ENCODE peak calls at places on chromosomes 6 and 20, in four cellular contexts. L, U, I and K are unnamed samples.

GRCh38 chr6:47252636-47253035 is 57.1 kb downstream of the TNFRSF21 start:
- DNase-seq in U (no peak), I (no peak), L (no peak), K (no peak)

GRCh38 chr6:85747654-85748053 is 105.0 kb upstream of the SYNCRIP start:
- DNase-seq in L (no peak), U (no peak), I (peak; percentile 53), K (no peak)

GRCh38 chr20:59583428-59584277 is 20.7 kb upstream of the PHACTR3 start:
- DNase-seq in I (no peak), U (no peak), L (no peak), K (no peak)

GRCh38 chr6:78308025-78308424 is 559.3 kb upstream of the IRAK1BP1 start:
- DNase-seq in L (no peak), I (no peak), U (peak; percentile 38), K (no peak)

GRCh38 chr6:6405997-6406699 is 85.7 kb upstream of the F13A1 start:
- DNase-seq in L (no peak), U (no peak), I (no peak), K (no peak)

GRCh38 chr6:155023717-155024116 is 28.6 kb downstream of the TIAM2 start:
- DNase-seq in U (no peak), L (no peak), I (no peak), K (no peak)

GRCh38 chr20:34165246-34165645 is 53.2 kb upstream of the EIF2S2 start:
- DNase-seq in U (no peak), L (no peak), I (no peak), K (no peak)

GRCh38 chr6:148441454-148441911 is 98.8 kb downstream of the SASH1 start:
- DNase-seq in U (no peak), I (peak; percentile 35), L (no peak), K (no peak)

GRCh38 chr6:139175389-139175788 is 40.5 kb downstream of the HECA start:
- DNase-seq in L (no peak), I (no peak), U (no peak), K (no peak)

GRCh38 chr6:100923481-100923880 is 42.4 kb upstream of the ASCC3 start:
- DNase-seq in U (no peak), I (no peak), L (no peak), K (no peak)

GRCh38 chr20:22555791-22556564 is 28.4 kb downstream of the FOXA2 start:
- DNase-seq in I (no peak), L (no peak), U (no peak), K (no peak)

GRCh38 chr20:58081842-58082241 is 146.6 kb downstream of the ANKRD60 start:
- DNase-seq in I (no peak), L (no peak), U (no peak), K (no peak)

GRCh38 chr6:10190042-10190441 is 224.8 kb downstream of the TFAP2A start:
- DNase-seq in I (no peak), L (no peak), U (no peak), K (no peak)

GRCh38 chr6:45608252-45608911 is 230.6 kb upstream of the SUPT3H start:
- DNase-seq in U (no peak), I (no peak), L (no peak), K (no peak)

GRCh38 chr6:26170951-26171841 is 84.0 kb downstream of the HFE start:
- DNase-seq in I (no peak), L (no peak), U (no peak), K (no peak)

GRCh38 chr6:20033697-20034407 is 178.4 kb downstream of the MBOAT1 start:
- DNase-seq in L (no peak), U (no peak), I (no peak), K (no peak)

GRCh38 chr6:161561938-161562337 is 288.1 kb upstream of the AGPAT4 start:
- DNase-seq in I (no peak), U (no peak), L (no peak), K (no peak)

GRCh38 chr6:84027340-84028183 is 6.0 kb upstream of the MRAP2 start:
- DNase-seq in U (no peak), I (no peak), L (no peak), K (no peak)

GRCh38 chr20:37276494-37277252 is 12.8 kb upstream of the MANBAL start:
- DNase-seq in U (no peak), I (peak; percentile 49), L (no peak), K (no peak)

GRCh38 chr6:41732601-41733348 is 2.6 kb downstream of the TFEB start:
- DNase-seq in L (no peak), U (no peak), I (no peak), K (peak; percentile 62)

GRCh38 chr6:108156180-108156937 is 9.5 kb upstream of the NR2E1 start:
- DNase-seq in U (no peak), L (no peak), I (peak; percentile 6), K (no peak)

GRCh38 chr20:16064991-16065707 is 508.1 kb downstream of the KIF16B start:
- DNase-seq in I (peak; percentile 76), U (no peak), L (no peak), K (no peak)

GRCh38 chr6:6593876-6594275 is 5.4 kb downstream of the LY86 start:
- DNase-seq in U (no peak), L (no peak), I (no peak), K (no peak)

GRCh38 chr6:12844284-12845223 is 128.0 kb downstream of the PHACTR1 start:
- DNase-seq in L (peak; percentile 41), I (peak; percentile 20), U (no peak), K (no peak)
- TF ChIP-seq CBFB in L (no peak), I (no peak), U (no peak), K (no peak)

DNA sequence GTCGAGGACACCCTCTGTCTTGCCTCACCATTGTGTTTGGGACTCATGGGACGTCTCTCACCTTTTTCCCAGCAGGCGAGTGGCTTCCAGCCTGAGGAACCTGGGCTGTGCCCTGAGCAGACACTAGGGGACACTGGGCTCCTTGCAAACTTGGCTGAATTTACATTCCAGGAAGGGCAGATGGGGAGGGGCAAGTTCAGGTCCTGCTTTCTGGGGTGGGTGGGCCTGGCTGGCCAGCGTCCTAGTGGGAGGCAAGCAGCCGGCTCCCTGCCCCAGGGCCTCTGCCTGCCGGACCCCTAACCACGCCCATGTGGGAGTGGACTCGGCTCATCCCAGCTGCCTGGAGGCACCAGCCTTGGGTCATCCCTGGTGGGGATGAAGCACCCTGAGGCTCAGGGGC is 48.2 kb upstream of the MLN start:
- DNase-seq in L (peak; percentile 75), I (peak; percentile 25), U (peak; percentile 78), K (no peak)
- TF ChIP-seq CBFB in L (no peak), I (no peak), U (no peak), K (no peak)

GRCh38 chr6:116289876-116290275 is 10.1 kb upstream of the TSPYL1 start:
- DNase-seq in I (no peak), L (no peak), U (no peak), K (no peak)

GRCh38 chr6:116290799-116291198 is 11.1 kb upstream of the TSPYL1 start:
- DNase-seq in L (no peak), U (no peak), I (no peak), K (no peak)

GRCh38 chr6:116291701-116292396 is 12.1 kb upstream of the TSPYL1 start:
- DNase-seq in L (no peak), U (no peak), I (no peak), K (no peak)

GRCh38 chr6:116286773-116287358 is 7.1 kb upstream of the TSPYL1 start:
- DNase-seq in U (no peak), L (no peak), I (no peak), K (no peak)

DNA sequence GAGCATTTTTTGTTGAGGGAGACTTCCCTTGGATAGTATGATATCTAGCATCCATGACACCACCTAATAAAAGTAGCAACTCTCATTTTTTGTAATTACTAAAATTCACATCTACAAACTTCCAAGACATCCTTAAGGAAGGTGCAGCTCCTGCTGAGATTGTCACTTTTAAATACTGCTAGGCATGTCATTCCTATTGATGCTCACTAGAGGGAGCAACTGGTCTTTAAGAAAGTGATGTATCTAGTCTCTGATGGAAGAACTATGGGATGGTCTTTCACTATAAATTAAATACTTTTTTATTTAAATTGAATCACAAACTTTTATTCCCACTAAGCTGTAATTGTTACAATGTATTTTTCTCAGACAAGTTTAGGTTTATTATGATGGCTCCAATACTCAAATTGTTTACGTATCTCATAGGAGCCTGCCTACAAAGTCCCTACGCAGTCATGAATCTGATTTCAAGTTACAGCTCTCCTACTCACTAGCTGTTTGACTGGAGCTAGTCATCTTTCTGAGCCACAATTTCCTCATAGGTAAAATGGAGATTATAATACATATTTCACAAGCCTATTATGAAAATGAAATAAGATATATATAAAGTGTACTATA is 8.0 kb upstream of the TSPYL1 start:
- DNase-seq in I (peak; percentile 38), U (no peak), L (peak; percentile 45), K (no peak)
- TF ChIP-seq CBFB in I (no peak), U (no peak), L (no peak), K (no peak)

DNA sequence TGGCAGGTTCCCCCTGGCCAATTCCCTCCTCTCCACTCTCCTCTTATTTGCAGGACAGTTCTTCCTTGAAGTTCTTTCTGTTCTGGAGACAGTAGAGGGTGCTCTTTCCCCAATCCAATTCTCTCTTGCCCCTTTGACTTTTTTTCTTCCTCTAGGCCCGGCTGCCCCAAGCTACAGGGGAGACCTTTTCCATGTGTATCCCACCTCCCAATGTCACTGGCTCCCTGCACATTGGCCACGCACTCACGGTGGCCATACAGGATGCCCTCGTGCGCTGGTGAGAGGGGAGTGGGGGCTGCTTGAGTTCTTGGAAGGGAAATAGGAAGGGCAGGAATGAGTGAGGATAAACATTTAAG is 1.5 kb downstream of the VARS2 start:
- DNase-seq in U (peak; percentile 29), L (peak; percentile 70), I (peak; percentile 76), K (no peak)
- TF ChIP-seq CBFB in U (no peak), L (no peak), I (no peak), K (no peak)

GRCh38 chr6:106512048-106512957 is 117.0 kb downstream of the RTN4IP1 start:
- DNase-seq in L (no peak), I (peak; percentile 68), U (peak; percentile 70), K (no peak)
- TF ChIP-seq CBFB in L (no peak), I (peak; percentile 57), U (peak; percentile 63), K (no peak)

GRCh38 chr20:50425076-50425475 is 85.1 kb upstream of the PTPN1 start:
- DNase-seq in U (no peak), L (peak; percentile 71), I (peak; percentile 61), K (no peak)
- TF ChIP-seq CBFB in U (no peak), L (no peak), I (no peak), K (no peak)

GRCh38 chr6:166556336-166556735 is 30.1 kb downstream of the RAMACL start:
- DNase-seq in U (no peak), I (no peak), L (no peak), K (no peak)

GRCh38 chr6:166559211-166559610 is 27.3 kb downstream of the RAMACL start:
- DNase-seq in I (no peak), U (no peak), L (no peak), K (no peak)

GRCh38 chr6:166558156-166559025 is 28.1 kb downstream of the RAMACL start:
- DNase-seq in L (no peak), U (no peak), I (no peak), K (no peak)

GRCh38 chr6:166555066-166555465 is 31.4 kb downstream of the RAMACL start:
- DNase-seq in L (no peak), I (no peak), U (no peak), K (no peak)

GRCh38 chr6:166556871-166557322 is 29.6 kb downstream of the RAMACL start:
- DNase-seq in U (no peak), I (no peak), L (no peak), K (no peak)
- TF ChIP-seq CBFB in U (no peak), I (no peak), L (no peak), K (no peak)